ENCODE peak calls at places on chromosomes 6 and 20, in five cellular contexts. N is H9, I is Caco-2, P is stomach, C is fibroblast of pulmonary artery. S is an unnamed sample.

GRCh38 chr6:56199956-56200355 is 47.4 kb downstream of the COL21A1 start:
- DNase-seq in I (no peak), N (no peak), P (no peak), C (peak; percentile 25), S (no peak)

GRCh38 chr6:12842126-12842525 is 125.6 kb downstream of the PHACTR1 start:
- DNase-seq in N (no peak), P (no peak), I (no peak), C (no peak), S (no peak)

GRCh38 chr6:125930810-125931418 is 25.7 kb upstream of the HINT3 start:
- DNase-seq in I (no peak), N (no peak), C (no peak), P (no peak), S (no peak)

GRCh38 chr6:71287038-71287437 is 1.6 kb upstream of the OGFRL1 start:
- DNase-seq in I (no peak), C (no peak), N (no peak), P (no peak), S (no peak)

GRCh38 chr6:149560736-149561135 is 5.4 kb upstream of the GINM1 start:
- DNase-seq in P (no peak), N (peak; percentile 45), I (no peak), C (peak; percentile 21), S (no peak)

GRCh38 chr6:55954436-55954835 is 79.0 kb upstream of the BMP5 start:
- DNase-seq in C (no peak), I (no peak), N (no peak), P (no peak), S (no peak)

GRCh38 chr6:160247457-160247883 is 11.2 kb downstream of the SLC22A2 start:
- DNase-seq in C (peak; percentile 21), N (no peak), P (no peak), I (peak; percentile 41), S (no peak)

GRCh38 chr6:6179858-6180257 is 140.6 kb downstream of the F13A1 start:
- DNase-seq in P (no peak), C (no peak), N (no peak), I (no peak), S (no peak)

GRCh38 chr6:3209114-3210023 is 18.1 kb downstream of the TUBB2B start:
- DNase-seq in P (peak; percentile 36), N (peak; percentile 95), I (peak; percentile 77), C (peak; percentile 93), S (peak; percentile 69)

GRCh38 chr6:15247214-15247749 is 1.4 kb downstream of the JARID2 start:
- DNase-seq in C (no peak), I (no peak), N (no peak), P (no peak), S (no peak)

GRCh38 chr20:57432874-57433491 is 41.8 kb downstream of the RBM38 start:
- DNase-seq in C (no peak), I (peak; percentile 40), P (peak; percentile 78), N (no peak), S (peak; percentile 89)

GRCh38 chr20:32456869-32457421 is 98.8 kb downstream of the ASXL1 start:
- DNase-seq in N (peak; percentile 79), P (peak; percentile 49), I (no peak), C (peak; percentile 53), S (peak; percentile 56)

GRCh38 chr6:162377735-162378134 is 349.8 kb downstream of the PRKN start:
- DNase-seq in I (no peak), N (no peak), P (no peak), C (no peak), S (no peak)

GRCh38 chr6:45574013-45574412 is 196.3 kb upstream of the SUPT3H start:
- DNase-seq in I (no peak), N (no peak), C (no peak), P (no peak), S (no peak)

GRCh38 chr20:57667924-57668782 is 41.7 kb downstream of the PMEPA1 start:
- DNase-seq in N (no peak), C (no peak), I (no peak), P (peak; percentile 62), S (no peak)

GRCh38 chr6:111461860-111462259 is 21.2 kb downstream of the REV3L start:
- DNase-seq in N (no peak), I (no peak), P (no peak), C (no peak), S (no peak)

GRCh38 chr6:20479075-20479871 is 55.0 kb upstream of the CDKAL1 start:
- DNase-seq in P (no peak), C (no peak), N (no peak), I (no peak), S (no peak)

GRCh38 chr6:35717449-35718353 is 19.1 kb upstream of the ARMC12 start:
- DNase-seq in C (no peak), N (no peak), P (no peak), I (no peak), S (no peak)

GRCh38 chr20:43721429-43722152 is 5.2 kb downstream of the GTSF1L start:
- DNase-seq in C (no peak), P (no peak), N (peak; percentile 58), I (no peak), S (no peak)

GRCh38 chr6:1497593-1498105 is 108.3 kb downstream of the FOXF2 start:
- DNase-seq in I (no peak), N (no peak), P (no peak), C (no peak), S (no peak)

GRCh38 chr6:30071081-30071818 is 4.3 kb downstream of the PPP1R11 start:
- DNase-seq in N (peak; percentile 54), P (no peak), C (peak; percentile 52), I (no peak), S (no peak)
- TF ChIP-seq CTCF in N (peak; percentile 29), P (no peak), C (peak; percentile 6), I (no peak), S (no peak)

GRCh38 chr6:21596379-21597242 is 3.1 kb downstream of the SOX4 start:
- DNase-seq in C (peak; percentile 66), P (peak; percentile 31), N (peak; percentile 60), I (peak; percentile 58), S (peak; percentile 80)
- TF ChIP-seq CTCF in C (peak; percentile 44), P (no peak), N (peak; percentile 69), I (peak; percentile 45), S (peak; percentile 38)

GRCh38 chr20:12166053-12166717 is 248.5 kb downstream of the BTBD3 start:
- DNase-seq in P (no peak), C (peak; percentile 99), I (no peak), N (no peak), S (no peak)
- TF ChIP-seq CTCF in P (no peak), C (peak; percentile 29), I (no peak), N (no peak), S (no peak)

GRCh38 chr6:29967379-29968010 is 25.2 kb downstream of the HLA-A start:
- DNase-seq in P (peak; percentile 74), I (peak; percentile 58), C (no peak), N (no peak), S (no peak)
- TF ChIP-seq CTCF in P (no peak), I (no peak), C (peak; percentile 21), N (no peak), S (peak; percentile 14)

S was measured in GM06990.